ENCODE peak calls at places on chromosomes 4 and X, in seven cellular contexts. P is tibial nerve, Q is breast epithelium, H is A549, W is thyroid gland, Z is K562, O is GM12891. L is an unnamed sample.

GRCh38 chr4:81577392-81577791 is 105.7 kb upstream of the RASGEF1B start:
- DNase-seq in P (no peak), Q (no peak), H (no peak), W (no peak), Z (no peak), O (no peak), L (no peak)

GRCh38 chr4:12324965-12325364 is 896.3 kb upstream of the HS3ST1 start:
- DNase-seq in P (no peak), Q (no peak), H (no peak), W (no peak), Z (no peak), O (no peak), L (no peak)

GRCh38 chr4:95728145-95728544 is 111.7 kb upstream of the PDHA2 start:
- DNase-seq in P (no peak), Q (no peak), H (no peak), W (no peak), Z (no peak), O (no peak), L (no peak)

GRCh38 chr4:138663883-138664282 is 351.7 kb upstream of the NOCT start:
- DNase-seq in P (no peak), Q (no peak), H (no peak), W (no peak), Z (no peak), O (no peak), L (no peak)

GRCh38 chrX:18574591-18574990 is 97.3 kb downstream of the RS1 start:
- DNase-seq in P (peak), Q (no peak), H (no peak), W (peak), Z (no peak), O (no peak), L (peak)

GRCh38 chr4:139922625-139923024 is 231.4 kb downstream of the MAML3 start:
- DNase-seq in P (no peak), Q (no peak), H (no peak), W (no peak), Z (no peak), O (no peak), L (peak)

GRCh38 chr4:173056708-173057107 is 111.9 kb upstream of the GALNT7 start:
- DNase-seq in P (no peak), Q (no peak), H (no peak), W (no peak), Z (no peak), O (no peak), L (no peak)

GRCh38 chr4:11647433-11647832 is 218.7 kb upstream of the HS3ST1 start:
- DNase-seq in P (no peak), Q (no peak), H (no peak), W (no peak), Z (no peak), O (no peak), L (no peak)

GRCh38 chrX:109626637-109627036 is 1.7 kb upstream of the KCNE5 start:
- DNase-seq in P (no peak), Q (no peak), H (no peak), W (no peak), Z (peak), O (no peak), L (no peak)

GRCh38 chr4:122712782-122713181 is 19.7 kb upstream of the BBS12 start:
- DNase-seq in P (no peak), Q (no peak), H (no peak), W (no peak), Z (peak), O (no peak), L (no peak)

GRCh38 chrX:104166735-104167436 is 633 bp downstream of the FAM199X start:
- DNase-seq in P (no peak), Q (no peak), H (peak), W (no peak), Z (peak), O (no peak), L (no peak)

GRCh38 chrX:150032742-150033141 is 94.5 kb upstream of the EOLA2 start:
- DNase-seq in P (no peak), Q (no peak), H (no peak), W (no peak), Z (no peak), O (no peak), L (no peak)

GRCh38 chr4:39714171-39714570 is 16.2 kb downstream of the UBE2K start:
- DNase-seq in P (no peak), Q (no peak), H (no peak), W (peak), Z (no peak), O (no peak), L (no peak)

GRCh38 chr4:124304936-124305335 is 407.6 kb downstream of the ANKRD50 start:
- DNase-seq in P (no peak), Q (no peak), H (no peak), W (no peak), Z (no peak), O (no peak), L (no peak)

GRCh38 chr4:151860561-151861093 is 99.8 kb upstream of the GATB start:
- DNase-seq in P (no peak), Q (no peak), H (no peak), W (no peak), Z (no peak), O (no peak), L (no peak)

GRCh38 chr4:1797861-1798529 is 4.9 kb downstream of the FGFR3 start:
- DNase-seq in P (no peak), Q (no peak), H (no peak), W (no peak), Z (no peak), O (no peak), L (no peak)

GRCh38 chr4:142840516-142841123 is 5.5 kb downstream of the INPP4B start:
- DNase-seq in P (no peak), Q (no peak), H (no peak), W (no peak), Z (peak), O (no peak), L (no peak)

GRCh38 chr4:124903995-124904722 is 191.6 kb upstream of the ANKRD50 start:
- DNase-seq in P (no peak), Q (no peak), H (no peak), W (peak), Z (no peak), O (no peak), L (peak)

GRCh38 chr4:87120411-87121162 is 99.8 kb downstream of the KLHL8 start:
- DNase-seq in P (peak), Q (peak), H (no peak), W (peak), Z (no peak), O (no peak), L (no peak)

GRCh38 chrX:106484233-106484632 is 127.5 kb upstream of the RADX start:
- DNase-seq in P (no peak), Q (no peak), H (no peak), W (no peak), Z (no peak), O (no peak), L (no peak)

GRCh38 chrX:24561121-24561520 is 86.0 kb downstream of the PCYT1B start:
- DNase-seq in P (no peak), Q (no peak), H (peak), W (no peak), Z (peak), O (peak), L (no peak)

GRCh38 chr4:4750187-4750586 is 109.3 kb upstream of the MSX1 start:
- DNase-seq in P (no peak), Q (no peak), H (no peak), W (no peak), Z (no peak), O (no peak), L (no peak)

GRCh38 chrX:15515931-15516330 is 15.3 kb downstream of the BMX start:
- DNase-seq in P (no peak), Q (no peak), H (no peak), W (no peak), Z (peak), O (no peak), L (no peak)

GRCh38 chrX:103864886-103865534 is 33.0 kb upstream of the RAB9B start:
- DNase-seq in P (no peak), Q (no peak), H (no peak), W (no peak), Z (no peak), O (no peak), L (no peak)

GRCh38 chr4:32789026-32789608 is 2068.9 kb downstream of the PCDH7 start:
- DNase-seq in P (no peak), Q (no peak), H (no peak), W (no peak), Z (no peak), O (no peak), L (peak)

GRCh38 chrX:153673398-153674218 is at the start of gene PNCK:
- DNase-seq in P (no peak), Q (peak), H (no peak), W (no peak), Z (no peak), O (no peak), L (no peak)

GRCh38 chrX:69238153-69238959 is 73.1 kb upstream of the PJA1 start:
- DNase-seq in P (no peak), Q (no peak), H (no peak), W (peak), Z (no peak), O (no peak), L (no peak)

GRCh38 chrX:15512401-15512965 is 11.9 kb downstream of the BMX start:
- DNase-seq in P (no peak), Q (no peak), H (no peak), W (no peak), Z (no peak), O (no peak), L (no peak)

GRCh38 chrX:155888139-155888538 is 7.0 kb downstream of the VAMP7 start:
- DNase-seq in P (no peak), Q (no peak), H (no peak), W (no peak), Z (peak), O (no peak), L (peak)

GRCh38 chr4:103099691-103100392 is at the start of gene BDH2:
- DNase-seq in P (no peak), Q (no peak), H (peak), W (peak), Z (peak), O (peak), L (peak)

GRCh38 chr4:150801833-150802232 is 213.3 kb downstream of the LRBA start:
- DNase-seq in P (no peak), Q (no peak), H (no peak), W (no peak), Z (no peak), O (no peak), L (no peak)

GRCh38 chr4:150794706-150795105 is 212.8 kb downstream of the MAB21L2 start:
- DNase-seq in P (no peak), Q (no peak), H (no peak), W (no peak), Z (no peak), O (no peak), L (no peak)

DNA sequence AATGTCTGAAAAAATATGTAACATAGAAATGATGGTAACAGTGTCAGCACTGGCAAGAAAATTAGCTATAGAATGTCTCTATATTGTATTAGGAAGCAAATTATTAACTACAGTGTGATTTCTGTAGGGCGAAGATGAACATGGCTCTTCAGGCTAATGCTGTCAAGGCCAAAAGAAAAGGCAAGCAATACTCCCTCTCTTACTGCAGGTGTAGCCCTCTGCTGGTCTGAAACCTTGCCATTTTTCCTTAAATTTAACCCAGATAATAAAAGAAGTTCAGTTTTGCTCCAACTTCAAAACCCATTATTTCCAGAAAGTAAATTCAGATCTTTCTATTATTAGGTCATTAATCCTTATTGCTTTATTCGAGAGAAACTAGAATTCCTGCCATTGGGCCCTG is 215.9 kb downstream of the LRBA start:
- DNase-seq in P (no peak), Q (no peak), H (no peak), W (no peak), Z (peak), O (no peak), L (no peak)
- TF ChIP-seq POLR2A in P (no peak), Q (no peak), H (no peak), W (no peak), Z (no peak), O (no peak), L (no peak)

DNA sequence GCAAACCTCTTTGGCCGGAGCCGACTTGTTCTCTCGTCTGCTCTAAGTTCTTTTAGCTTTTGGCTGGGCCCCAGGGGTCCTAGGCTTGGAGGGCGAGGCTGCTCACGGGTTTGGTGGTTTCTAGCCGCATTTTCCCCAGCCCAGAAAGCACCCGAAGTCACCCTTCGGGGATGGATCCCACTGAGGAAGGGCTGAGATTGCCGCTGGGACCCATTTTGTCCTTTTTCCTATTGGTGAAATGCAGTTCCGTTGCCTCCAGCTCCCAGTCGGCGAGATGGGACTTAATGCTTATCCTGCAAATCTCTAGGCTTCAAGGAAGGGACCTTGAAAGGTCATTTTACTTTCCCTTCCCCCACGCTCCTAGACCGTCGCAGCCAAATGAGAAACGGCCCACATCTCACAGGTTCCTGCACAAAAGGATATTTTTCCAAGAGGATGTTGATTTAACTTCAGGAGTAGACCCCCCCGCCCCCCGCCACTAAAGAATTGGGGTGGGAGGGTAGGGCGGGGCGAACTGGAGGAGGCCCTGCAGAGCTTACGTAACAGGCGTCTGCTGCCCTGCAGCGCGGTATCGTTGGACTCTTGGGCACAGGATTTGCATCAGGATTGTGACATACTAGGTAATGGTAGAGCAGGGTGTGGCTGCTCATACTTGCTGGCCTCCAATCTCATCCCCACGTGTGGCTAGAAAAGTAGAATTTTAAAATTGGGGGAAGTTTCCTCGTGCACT is 564 bp downstream of the PGK1 start:
- DNase-seq in P (no peak), Q (no peak), H (peak), W (peak), Z (peak), O (no peak), L (peak)
- TF ChIP-seq POLR2A in P (no peak), Q (no peak), H (no peak), W (no peak), Z (no peak), O (no peak), L (no peak)

GRCh38 chr4:3106339-3107186 is 32.1 kb downstream of the HTT start:
- DNase-seq in P (peak), Q (peak), H (peak), W (peak), Z (peak), O (peak), L (peak)
- TF ChIP-seq POLR2A in P (no peak), Q (no peak), H (no peak), W (no peak), Z (no peak), O (no peak), L (no peak)

GRCh38 chr4:74038161-74039064 is at the start of gene CXCL3:
- DNase-seq in P (peak), Q (peak), H (peak), W (peak), Z (peak), O (no peak), L (peak)
- TF ChIP-seq POLR2A in P (peak), Q (no peak), H (no peak), W (no peak), Z (peak), O (no peak), L (peak)

GRCh38 chrX:13119386-13119785 is 75.0 kb upstream of the FAM9C start:
- DNase-seq in P (no peak), Q (no peak), H (no peak), W (no peak), Z (no peak), O (no peak), L (no peak)

GRCh38 chrX:13123857-13124345 is 79.5 kb upstream of the FAM9C start:
- DNase-seq in P (no peak), Q (no peak), H (no peak), W (no peak), Z (no peak), O (no peak), L (no peak)

GRCh38 chrX:13121020-13121419 is 76.6 kb upstream of the FAM9C start:
- DNase-seq in P (no peak), Q (no peak), H (no peak), W (no peak), Z (no peak), O (no peak), L (no peak)

GRCh38 chrX:13123247-13123856 is 78.9 kb upstream of the FAM9C start:
- DNase-seq in P (no peak), Q (no peak), H (no peak), W (no peak), Z (no peak), O (no peak), L (no peak)

DNA sequence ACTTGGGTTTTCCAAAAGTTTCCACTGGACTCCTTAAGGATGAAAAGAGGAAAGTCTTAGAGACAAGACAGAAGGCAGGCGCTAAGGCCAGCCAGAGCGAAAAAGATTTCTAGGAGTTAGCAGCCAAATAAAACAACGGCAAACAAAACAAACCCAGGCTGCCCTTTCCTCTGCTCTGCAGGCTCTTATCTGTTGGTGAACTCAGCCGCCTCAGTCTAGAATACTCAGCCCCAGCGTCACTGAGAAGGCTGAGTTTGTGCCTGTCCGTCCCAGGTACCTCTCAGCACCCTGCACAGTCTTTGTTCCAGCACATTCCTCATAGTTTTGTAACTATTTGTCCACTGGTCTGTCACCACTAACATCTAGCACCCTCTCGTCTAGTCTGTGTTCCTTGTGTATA is 75.6 kb upstream of the FAM9C start:
- DNase-seq in P (no peak), Q (no peak), H (no peak), W (peak), Z (peak), O (no peak), L (no peak)
- TF ChIP-seq POLR2A in P (no peak), Q (no peak), H (no peak), W (no peak), Z (no peak), O (no peak), L (no peak)

GRCh38 chrX:20267599-20267923 is 852 bp upstream of the RPS6KA3 start:
- DNase-seq in P (no peak), Q (no peak), H (no peak), W (no peak), Z (no peak), O (no peak), L (no peak)

GRCh38 chrX:20266810-20267598 is at the start of gene RPS6KA3:
- DNase-seq in P (peak), Q (peak), H (peak), W (peak), Z (peak), O (peak), L (no peak)

GRCh38 chrX:20265726-20266681 is 705 bp downstream of the RPS6KA3 start:
- DNase-seq in P (no peak), Q (peak), H (peak), W (peak), Z (peak), O (no peak), L (no peak)

GRCh38 chrX:20263474-20263873 is 3.2 kb downstream of the RPS6KA3 start:
- DNase-seq in P (no peak), Q (no peak), H (no peak), W (no peak), Z (peak), O (no peak), L (no peak)

DNA sequence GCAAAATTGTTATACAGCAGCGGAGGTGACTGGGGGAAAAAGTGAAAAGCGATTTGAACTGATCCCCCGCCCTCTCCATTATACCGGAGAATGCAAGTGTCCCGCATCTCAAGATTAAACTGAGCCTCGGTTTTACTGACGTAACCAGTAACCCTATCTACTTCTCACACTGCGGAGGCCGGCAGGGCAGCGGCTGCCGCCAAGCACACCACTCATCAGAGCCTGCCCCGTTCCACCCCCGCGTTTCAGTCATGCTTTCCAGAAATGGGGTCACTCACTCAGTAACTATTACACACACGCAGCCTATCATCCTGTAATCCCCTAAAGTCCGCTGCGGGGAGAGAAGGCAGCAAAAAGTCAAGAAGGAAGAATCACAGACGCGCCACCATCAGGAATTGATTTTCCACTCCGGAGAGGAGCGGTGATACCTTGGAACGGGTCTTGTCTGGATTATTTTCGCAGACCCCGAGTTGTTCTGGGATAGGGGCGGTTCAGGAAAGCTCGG is 1.4 kb downstream of the RPS6KA3 start:
- DNase-seq in P (peak), Q (peak), H (peak), W (peak), Z (peak), O (no peak), L (no peak)
- TF ChIP-seq POLR2A in P (peak), Q (no peak), H (no peak), W (no peak), Z (peak), O (peak), L (no peak)

DNA sequence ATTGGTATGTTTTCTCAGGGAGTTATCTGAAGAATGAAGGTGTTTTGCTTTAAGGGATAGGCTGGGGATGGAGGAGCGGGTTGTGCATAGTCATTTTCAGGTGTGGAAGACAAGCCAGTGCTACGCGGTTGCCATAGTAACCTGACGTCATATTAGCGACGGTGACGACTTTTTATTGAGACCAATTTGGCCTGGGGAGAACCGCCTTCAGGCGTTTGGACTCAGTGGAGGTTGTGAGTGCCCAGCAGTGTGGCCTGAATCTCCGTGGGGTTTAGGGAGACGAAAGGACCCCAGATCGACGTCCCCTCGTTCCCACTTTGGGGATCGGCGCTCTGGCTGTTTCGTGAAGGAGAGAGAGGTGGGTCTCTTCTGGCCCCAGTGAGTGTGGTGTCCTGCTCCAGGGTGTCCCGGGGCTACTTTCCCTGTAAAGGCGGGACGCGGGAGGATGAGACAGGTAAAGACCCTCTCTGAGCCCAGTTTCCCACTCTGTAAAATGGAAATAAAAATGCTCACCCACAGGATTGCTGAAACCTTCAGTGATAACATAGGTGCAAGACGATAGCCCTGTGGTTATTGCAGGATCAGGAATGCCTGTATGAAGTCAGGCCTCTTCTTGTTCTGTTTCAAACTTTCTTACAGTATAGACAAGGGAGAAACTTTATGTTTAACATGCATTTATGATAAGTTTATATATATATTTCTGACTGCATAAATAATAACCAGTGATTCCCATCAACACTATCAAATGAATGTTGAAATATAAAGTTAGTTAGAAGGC is 48.6 kb downstream of the GPRASP3 start:
- DNase-seq in P (peak), Q (peak), H (peak), W (peak), Z (peak), O (peak), L (peak)
- TF ChIP-seq POLR2A in P (peak), Q (no peak), H (peak), W (no peak), Z (peak), O (peak), L (peak)

L was measured in H54.